ENCODE peak calls at places on chromosome 15, in six cellular contexts. Z is GDM1, B is C1 segment of cervical spinal cord, Y is head of caudate nucleus, U is activated T-cell treated with anti-CD3 and anti-CD28 coated beads for 4 hours, O is SHP77. S is an unnamed sample.

GRCh38 chr15:78340243-78341056 is at the start of gene CRABP1:
- DNase-seq in Z (no peak), B (no peak), Y (peak), U (no peak), O (no peak), S (peak)

GRCh38 chr15:77457619-77458265 is 37.1 kb downstream of the HMG20A start:
- DNase-seq in Z (no peak), B (no peak), Y (no peak), U (no peak), O (no peak), S (no peak)

GRCh38 chr15:74817370-74817737 is 4.7 kb downstream of the LMAN1L start:
- DNase-seq in Z (no peak), B (peak), Y (no peak), U (no peak), O (peak), S (no peak)

GRCh38 chr15:81480645-81481053 is 106.6 kb upstream of the TMC3 start:
- DNase-seq in Z (peak), B (peak), Y (peak), U (peak), O (peak), S (peak)

GRCh38 chr15:63895787-63896218 is 62.1 kb upstream of the HERC1 start:
- DNase-seq in Z (no peak), B (no peak), Y (no peak), U (no peak), O (no peak), S (no peak)

GRCh38 chr15:29727871-29728270 is 94.4 kb downstream of the TJP1 start:
- DNase-seq in Z (no peak), B (no peak), Y (no peak), U (no peak), O (no peak), S (no peak)

GRCh38 chr15:97319316-97319715 is 641.2 kb upstream of the ARRDC4 start:
- DNase-seq in Z (no peak), B (no peak), Y (no peak), U (no peak), O (no peak), S (no peak)

GRCh38 chr15:78000089-78000926 is 77.2 kb downstream of the TBC1D2B start:
- DNase-seq in Z (peak), B (peak), Y (peak), U (peak), O (peak), S (no peak)

GRCh38 chr15:101675796-101676582 is 23.8 kb upstream of the TM2D3 start:
- DNase-seq in Z (no peak), B (no peak), Y (peak), U (no peak), O (no peak), S (no peak)

GRCh38 chr15:58452775-58453174 is 21.0 kb downstream of the LIPC start:
- DNase-seq in Z (no peak), B (no peak), Y (no peak), U (no peak), O (no peak), S (no peak)

GRCh38 chr15:57570994-57571393 is 20.7 kb upstream of the MYZAP start:
- DNase-seq in Z (no peak), B (no peak), Y (no peak), U (no peak), O (no peak), S (no peak)

S was measured in DMS79 treated with DMSO at 0.1 percent for 48 hours.